ENCODE peak calls at places on chromosomes 13 and 19, in seven cellular contexts. Q is putamen; N is T-helper 17 cell; R is activated T-helper 1 cell treated with anti-CD3 and anti-CD28 coated beads, Interleukin-12 subunit alpha, Interleukin-12 subunit beta, Interleukin-2, Interleukin-4 antibody, amounts not matched to agents 30 ng/mL and 10 ng/mL and 1 ng/mL, durations not matched to agents 14 hours and 24 hours and 36 hours; B is substantia nigra; P is NCI-H1105 treated with DMSO at 0.1 percent for 48 hours; V is AG04450. T is an unnamed sample.

GRCh38 chr13:20624213-20624612 is 57.3 kb downstream of the IFT88 start:
- DNase-seq in P (no peak), B (no peak), R (no peak), N (no peak), Q (no peak), V (no peak), T (no peak)

GRCh38 chr19:48511800-48512503 is at the start of gene LMTK3:
- DNase-seq in Q (peak; percentile 96), N (peak; percentile 72), P (peak; percentile 87), R (peak; percentile 68), V (no peak), B (peak; percentile 84), T (peak; percentile 95)

GRCh38 chr13:106087201-106087600 is 448.3 kb downstream of the EFNB2 start:
- DNase-seq in Q (no peak), N (no peak), V (no peak), B (no peak), R (no peak), P (no peak), T (no peak)

GRCh38 chr19:35718345-35719041 is 690 bp downstream of the KMT2B start:
- DNase-seq in R (peak; percentile 47), Q (no peak), V (no peak), N (peak; percentile 22), B (no peak), P (no peak), T (peak; percentile 59)

GRCh38 chr13:90696254-90696653 is 651.2 kb upstream of the MIR17HG start:
- DNase-seq in Q (no peak), R (no peak), B (no peak), N (no peak), P (no peak), V (no peak), T (no peak)

GRCh38 chr13:114124921-114125320 is 7.5 kb downstream of the RASA3 start:
- DNase-seq in N (no peak), Q (no peak), B (no peak), R (peak; percentile 66), P (no peak), V (peak; percentile 58), T (no peak)

GRCh38 chr19:55146078-55146647 is 2.8 kb downstream of the TNNT1 start:
- DNase-seq in R (no peak), B (no peak), P (peak; percentile 51), N (no peak), Q (no peak), V (no peak), T (no peak)

GRCh38 chr19:52917531-52917930 is 5.7 kb downstream of the ZNF888 start:
- DNase-seq in Q (no peak), P (no peak), V (no peak), N (no peak), R (no peak), B (no peak), T (no peak)

GRCh38 chr19:41936416-41936850 is 8.2 kb upstream of the ERFL start:
- DNase-seq in N (no peak), V (no peak), R (no peak), Q (no peak), P (no peak), B (no peak), T (no peak)

GRCh38 chr13:65656740-65657329 is 1573.3 kb downstream of the PCDH9 start:
- DNase-seq in B (no peak), P (peak; percentile 53), N (no peak), V (no peak), R (no peak), Q (no peak), T (no peak)

GRCh38 chr19:43784981-43785808 is 4.4 kb upstream of the KCNN4 start:
- DNase-seq in B (peak; percentile 37), P (peak; percentile 72), Q (peak; percentile 40), N (peak; percentile 24), V (peak; percentile 29), R (peak; percentile 51), T (peak; percentile 75)

GRCh38 chr13:30331331-30331771 is 24.0 kb upstream of the KATNAL1 start:
- DNase-seq in R (no peak), P (no peak), B (peak; percentile 6), Q (no peak), N (no peak), V (no peak), T (no peak)

GRCh38 chr13:21054313-21054712 is 7.1 kb downstream of the LATS2 start:
- DNase-seq in N (no peak), B (no peak), R (no peak), V (no peak), Q (no peak), P (no peak), T (no peak)

GRCh38 chr13:80928241-80928640 is 587.3 kb upstream of the SPRY2 start:
- DNase-seq in Q (no peak), R (no peak), P (no peak), V (no peak), N (no peak), B (no peak), T (no peak)

T was measured in frontal cortex.